ENCODE peak calls at places on chromosome 21, in seven cellular contexts. F, C, N, Q, V, D and T are unnamed samples.

GRCh38 chr21:44503901-44504399 is 36.0 kb downstream of the KRTAP10-1 start:
- DNase-seq in F (no peak), C (no peak), N (no peak), Q (no peak), V (no peak), D (no peak), T (no peak)

GRCh38 chr21:31872452-31873274 is at the start of gene HUNK:
- DNase-seq in F (peak), C (no peak), N (no peak), Q (no peak), V (no peak), D (peak), T (peak)

GRCh38 chr21:41402796-41403195 is 23.2 kb upstream of the MX1 start:
- DNase-seq in F (no peak), C (no peak), N (no peak), Q (no peak), V (no peak), D (no peak), T (no peak)

GRCh38 chr21:22200378-22201092 is 1202.3 kb downstream of the NCAM2 start:
- DNase-seq in F (no peak), C (no peak), N (no peak), Q (no peak), V (no peak), D (no peak), T (no peak)

GRCh38 chr21:32203877-32204480 is 74.9 kb downstream of the MIS18A start:
- DNase-seq in F (no peak), C (no peak), N (no peak), Q (no peak), V (no peak), D (no peak), T (no peak)

GRCh38 chr21:44551290-44552015 is at the start of gene KRTAP10-2:
- DNase-seq in F (no peak), C (no peak), N (peak), Q (no peak), V (no peak), D (no peak), T (no peak)

GRCh38 chr21:43832158-43832550 is 32.9 kb upstream of the AGPAT3 start:
- DNase-seq in F (peak), C (no peak), N (no peak), Q (no peak), V (no peak), D (no peak), T (no peak)

GRCh38 chr21:34345091-34345871 is 18.5 kb upstream of the KCNE2 start:
- DNase-seq in F (no peak), C (no peak), N (no peak), Q (no peak), V (no peak), D (no peak), T (no peak)

GRCh38 chr21:31520506-31521163 is 138.9 kb upstream of the SOD1 start:
- DNase-seq in F (no peak), C (no peak), N (no peak), Q (no peak), V (no peak), D (no peak), T (no peak)

GRCh38 chr21:40706806-40707205 is 140.2 kb downstream of the DSCAM start:
- DNase-seq in F (no peak), C (no peak), N (no peak), Q (no peak), V (no peak), D (no peak), T (no peak)

GRCh38 chr21:34544032-34544496 is 32.1 kb upstream of the KCNE1 start:
- DNase-seq in F (peak), C (peak), N (peak), Q (peak), V (no peak), D (peak), T (no peak)

GRCh38 chr21:38486221-38486620 is 12.1 kb downstream of the ERG start:
- DNase-seq in F (no peak), C (no peak), N (no peak), Q (no peak), V (no peak), D (no peak), T (no peak)

GRCh38 chr21:15826147-15826780 is 96.5 kb downstream of the USP25 start:
- DNase-seq in F (peak), C (peak), N (no peak), Q (peak), V (peak), D (peak), T (peak)

GRCh38 chr21:38797470-38797869 is 8.3 kb upstream of the ETS2 start:
- DNase-seq in F (peak), C (peak), N (no peak), Q (peak), V (no peak), D (peak), T (no peak)

GRCh38 chr21:43716376-43717165 is 2.4 kb upstream of the PDXK start:
- DNase-seq in F (no peak), C (no peak), N (no peak), Q (no peak), V (peak), D (no peak), T (no peak)

GRCh38 chr21:41442496-41443186 is 16.6 kb downstream of the MX1 start:
- DNase-seq in F (no peak), C (no peak), N (no peak), Q (no peak), V (no peak), D (no peak), T (no peak)

GRCh38 chr21:37263827-37264226 is 3.3 kb downstream of the VPS26C start:
- DNase-seq in F (no peak), C (no peak), N (peak), Q (no peak), V (no peak), D (no peak), T (no peak)

GRCh38 chr21:44065428-44065827 is 41.8 kb upstream of the PWP2 start:
- DNase-seq in F (no peak), C (no peak), N (no peak), Q (no peak), V (no peak), D (no peak), T (no peak)

GRCh38 chr21:44267655-44268142 is 6.0 kb upstream of the DNMT3L start:
- DNase-seq in F (no peak), C (no peak), N (peak), Q (peak), V (peak), D (peak), T (peak)

DNA sequence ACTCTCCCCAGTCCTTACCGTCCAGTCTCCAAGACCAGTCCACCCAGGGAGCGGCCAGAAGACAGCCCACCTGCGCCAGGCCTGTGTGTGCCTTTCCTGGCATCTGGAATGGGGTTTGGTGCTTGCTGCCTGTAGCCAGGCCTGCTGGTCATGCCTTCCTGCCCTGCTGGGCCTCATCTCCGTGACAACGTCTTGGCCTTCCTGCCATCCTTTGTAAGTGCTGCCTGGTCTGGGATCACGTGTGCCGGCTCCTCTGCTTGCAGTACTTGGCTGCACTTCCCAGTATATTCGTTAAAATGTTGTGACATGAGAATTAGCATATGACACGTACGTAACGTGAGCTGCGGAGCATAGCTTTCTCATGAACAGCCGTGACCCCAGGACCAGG is 145.3 kb upstream of the COL6A1 start:
- DNase-seq in F (peak), C (no peak), N (no peak), Q (no peak), V (no peak), D (no peak), T (no peak)
- TF ChIP-seq JUND in F (no peak), C (no peak), N (no peak), Q (no peak), V (no peak), D (no peak), T (no peak)

GRCh38 chr21:19704832-19705231 is 1293.4 kb upstream of the NCAM2 start:
- DNase-seq in F (no peak), C (no peak), N (no peak), Q (no peak), V (no peak), D (no peak), T (no peak)
- TF ChIP-seq JUND in F (no peak), C (no peak), N (no peak), Q (no peak), V (no peak), D (no peak), T (no peak)

GRCh38 chr21:33259428-33259827 is 6.7 kb upstream of the IL10RB start:
- DNase-seq in F (no peak), C (no peak), N (no peak), Q (no peak), V (no peak), D (no peak), T (no peak)
- TF ChIP-seq JUND in F (no peak), C (no peak), N (no peak), Q (no peak), V (no peak), D (no peak), T (no peak)

GRCh38 chr21:35852820-35853219 is 207.5 kb downstream of the SETD4 start:
- DNase-seq in F (no peak), C (no peak), N (no peak), Q (no peak), V (no peak), D (no peak), T (no peak)

GRCh38 chr21:35855463-35855862 is 204.9 kb downstream of the SETD4 start:
- DNase-seq in F (no peak), C (no peak), N (no peak), Q (no peak), V (no peak), D (no peak), T (no peak)

GRCh38 chr21:35853321-35853922 is 206.9 kb downstream of the SETD4 start:
- DNase-seq in F (no peak), C (no peak), N (no peak), Q (no peak), V (no peak), D (no peak), T (no peak)

GRCh38 chr21:35857082-35857481 is 203.2 kb downstream of the SETD4 start:
- DNase-seq in F (no peak), C (no peak), N (no peak), Q (no peak), V (no peak), D (no peak), T (no peak)

GRCh38 chr21:35854281-35854680 is 206.0 kb downstream of the SETD4 start:
- DNase-seq in F (no peak), C (no peak), N (no peak), Q (no peak), V (no peak), D (no peak), T (no peak)
- TF ChIP-seq JUND in F (no peak), C (no peak), N (no peak), Q (no peak), V (no peak), D (no peak), T (no peak)

GRCh38 chr21:30194701-30195299 is 21.1 kb downstream of the CLDN8 start:
- DNase-seq in F (peak), C (no peak), N (no peak), Q (peak), V (no peak), D (peak), T (peak)
- TF ChIP-seq JUND in F (no peak), C (no peak), N (no peak), Q (no peak), V (no peak), D (no peak), T (no peak)

GRCh38 chr21:17340081-17340480 is 172.8 kb upstream of the CXADR start:
- DNase-seq in F (no peak), C (no peak), N (no peak), Q (no peak), V (no peak), D (no peak), T (no peak)

GRCh38 chr21:17334478-17334877 is 178.4 kb upstream of the CXADR start:
- DNase-seq in F (peak), C (no peak), N (no peak), Q (no peak), V (no peak), D (no peak), T (no peak)
- TF ChIP-seq JUND in F (no peak), C (no peak), N (no peak), Q (no peak), V (no peak), D (no peak), T (no peak)

GRCh38 chr21:26965567-26966359 is 1.1 kb downstream of the ADAMTS5 start:
- DNase-seq in F (peak), C (no peak), N (peak), Q (no peak), V (no peak), D (no peak), T (no peak)
- TF ChIP-seq JUND in F (no peak), C (no peak), N (no peak), Q (no peak), V (no peak), D (no peak), T (no peak)

DNA sequence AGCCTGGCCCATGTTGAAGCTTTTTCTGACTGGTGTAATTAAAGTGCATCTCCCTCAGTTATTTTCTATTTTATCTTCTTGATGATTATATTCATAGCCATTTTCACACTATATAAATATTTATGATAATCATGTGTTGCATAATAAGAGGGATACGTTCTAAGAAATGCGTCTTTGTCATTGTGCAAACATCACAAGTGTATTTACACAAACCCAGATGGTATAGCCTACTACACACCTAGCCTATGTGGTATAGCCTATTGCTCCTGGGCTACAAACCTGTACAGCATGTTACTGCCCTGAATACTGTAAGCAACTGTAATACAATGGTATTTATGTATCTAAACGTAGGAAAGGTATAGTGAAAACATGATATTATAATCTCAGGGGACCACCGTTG is 88.1 kb downstream of the BACH1 start:
- DNase-seq in F (no peak), C (no peak), N (no peak), Q (no peak), V (no peak), D (no peak), T (peak)
- TF ChIP-seq JUND in F (no peak), C (no peak), N (no peak), Q (no peak), V (no peak), D (no peak), T (peak)

GRCh38 chr21:21165063-21165645 is 166.9 kb downstream of the NCAM2 start:
- DNase-seq in F (peak), C (no peak), N (no peak), Q (no peak), V (no peak), D (no peak), T (no peak)
- TF ChIP-seq JUND in F (peak), C (no peak), N (no peak), Q (no peak), V (no peak), D (no peak), T (no peak)

GRCh38 chr21:42560517-42561179 is 47.0 kb downstream of the SLC37A1 start:
- DNase-seq in F (no peak), C (no peak), N (no peak), Q (no peak), V (no peak), D (no peak), T (no peak)
- TF ChIP-seq JUND in F (no peak), C (no peak), N (no peak), Q (no peak), V (no peak), D (no peak), T (no peak)